ENCODE peak calls at places on chromosomes 16 and 17, in four cellular contexts. One of them, this sample, is unnamed.

GRCh38 chr17:66393038-66393437 is 90.6 kb downstream of the PRKCA start:
- DNase-seq in OCI-LY7: no peak
- DNase-seq in psoas muscle: no peak
- DNase-seq in IMR-90: no peak
- DNase-seq in this sample: no peak

GRCh38 chr17:77555741-77556291 is 402.7 kb upstream of the TNRC6C start:
- DNase-seq in IMR-90: no peak
- DNase-seq in psoas muscle: peak; percentile 61
- DNase-seq in OCI-LY7: no peak
- DNase-seq in this sample: no peak

GRCh38 chr16:53881371-53881770 is 177.4 kb downstream of the FTO start:
- DNase-seq in OCI-LY7: no peak
- DNase-seq in IMR-90: peak; percentile 82
- DNase-seq in psoas muscle: no peak
- DNase-seq in this sample: no peak

GRCh38 chr17:55285340-55286301 is 20.9 kb downstream of the HLF start:
- DNase-seq in IMR-90: peak; percentile 68
- DNase-seq in OCI-LY7: no peak
- DNase-seq in psoas muscle: peak; percentile 94
- DNase-seq in this sample: peak; percentile 89

GRCh38 chr17:72423286-72423589 is 302.4 kb downstream of the SOX9 start:
- DNase-seq in OCI-LY7: no peak
- DNase-seq in psoas muscle: no peak
- DNase-seq in IMR-90: no peak
- DNase-seq in this sample: no peak

GRCh38 chr17:50184611-50185398 is 16.6 kb downstream of the COL1A1 start:
- DNase-seq in psoas muscle: peak; percentile 64
- DNase-seq in OCI-LY7: no peak
- DNase-seq in IMR-90: peak; percentile 62
- DNase-seq in this sample: peak; percentile 77

GRCh38 chr16:80948886-80949502 is 57.7 kb downstream of the CMC2 start:
- DNase-seq in OCI-LY7: peak; percentile 58
- DNase-seq in IMR-90: peak; percentile 20
- DNase-seq in psoas muscle: peak; percentile 77
- DNase-seq in this sample: no peak

GRCh38 chr17:59332890-59333377 is 1.5 kb downstream of the YPEL2 start:
- DNase-seq in IMR-90: peak; percentile 11
- DNase-seq in psoas muscle: peak; percentile 66
- DNase-seq in OCI-LY7: no peak
- DNase-seq in this sample: peak; percentile 62

GRCh38 chr17:82943751-82944150 is 103.9 kb upstream of the ZNF750 start:
- DNase-seq in OCI-LY7: no peak
- DNase-seq in IMR-90: no peak
- DNase-seq in psoas muscle: peak; percentile 6
- DNase-seq in this sample: no peak

GRCh38 chr16:12228607-12229499 is 252.3 kb downstream of the SNX29 start:
- DNase-seq in OCI-LY7: peak; percentile 89
- DNase-seq in IMR-90: peak; percentile 71
- DNase-seq in psoas muscle: no peak
- DNase-seq in this sample: peak; percentile 13

GRCh38 chr17:80919331-80920284 is 72.0 kb upstream of the CHMP6 start:
- DNase-seq in IMR-90: no peak
- DNase-seq in OCI-LY7: no peak
- DNase-seq in psoas muscle: peak; percentile 45
- DNase-seq in this sample: no peak

DNA sequence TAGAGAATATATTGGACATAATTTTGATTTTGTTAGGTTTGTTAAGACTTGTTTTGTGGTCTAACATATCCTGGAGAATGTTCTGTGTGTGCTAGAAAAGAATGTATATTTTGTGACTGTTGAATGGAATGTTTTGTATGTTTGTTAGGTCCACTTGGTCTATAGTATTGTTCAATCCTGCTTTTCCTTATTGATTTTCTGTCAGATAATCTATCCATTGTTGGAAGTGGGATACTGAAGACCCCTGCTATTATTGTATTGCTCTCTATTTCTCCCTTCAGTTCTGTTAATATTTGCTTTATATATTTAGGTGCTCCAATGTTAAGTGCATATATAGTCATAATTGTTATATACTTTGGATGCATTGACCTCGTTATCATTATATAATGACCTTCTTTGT is 33.0 kb upstream of the NKD1 start:
- DNase-seq in OCI-LY7: no peak
- DNase-seq in psoas muscle: no peak
- DNase-seq in IMR-90: no peak
- DNase-seq in this sample: no peak
- H3K4me1 ChIP-seq in OCI-LY7: no peaks in the 10 kb centered on the region
- H3K4me1 ChIP-seq in psoas muscle: no peaks in the 10 kb centered on the region
- H3K4me1 ChIP-seq in IMR-90: no peaks in the 10 kb centered on the region
- H3K4me1 ChIP-seq in this sample: no peaks in the 10 kb centered on the region

GRCh38 chr16:69775535-69775934 is 13.4 kb downstream of the WWP2 start:
- DNase-seq in IMR-90: no peak
- DNase-seq in OCI-LY7: no peak
- DNase-seq in psoas muscle: no peak
- DNase-seq in this sample: no peak
- H3K4me1 ChIP-seq in IMR-90: peaks cover 2% of the 10 kb centered on the region
- H3K4me1 ChIP-seq in OCI-LY7: peaks cover 18% of the 10 kb centered on the region
- H3K4me1 ChIP-seq in psoas muscle: no peaks in the 10 kb centered on the region
- H3K4me1 ChIP-seq in this sample: no peaks in the 10 kb centered on the region

GRCh38 chr17:42677921-42678781 is 1.4 kb upstream of the PLEKHH3 start:
- DNase-seq in psoas muscle: peak; percentile 95
- DNase-seq in OCI-LY7: peak; percentile 90
- DNase-seq in IMR-90: peak; percentile 73
- DNase-seq in this sample: peak; percentile 76

GRCh38 chr17:42680331-42680808 is 1.3 kb downstream of the CCR10 start:
- DNase-seq in psoas muscle: peak; percentile 69
- DNase-seq in IMR-90: peak; percentile 29
- DNase-seq in OCI-LY7: peak; percentile 15
- DNase-seq in this sample: no peak

GRCh38 chr17:42677012-42677857 is 441 bp upstream of the PLEKHH3 start:
- DNase-seq in OCI-LY7: peak; percentile 100
- DNase-seq in IMR-90: peak; percentile 99
- DNase-seq in psoas muscle: peak; percentile 100
- DNase-seq in this sample: peak; percentile 100

GRCh38 chr17:42679492-42680330 is 1.9 kb downstream of the CCR10 start:
- DNase-seq in OCI-LY7: peak; percentile 78
- DNase-seq in psoas muscle: peak; percentile 92
- DNase-seq in IMR-90: peak; percentile 75
- DNase-seq in this sample: no peak

GRCh38 chr17:42679001-42679491 is 2.3 kb upstream of the PLEKHH3 start:
- DNase-seq in psoas muscle: peak; percentile 70
- DNase-seq in IMR-90: peak; percentile 39
- DNase-seq in OCI-LY7: peak; percentile 56
- DNase-seq in this sample: no peak
- H3K4me1 ChIP-seq in psoas muscle: peaks cover 53% of the 10 kb centered on the region
- H3K4me1 ChIP-seq in IMR-90: peaks cover 36% of the 10 kb centered on the region
- H3K4me1 ChIP-seq in OCI-LY7: peaks cover 64% of the 10 kb centered on the region
- H3K4me1 ChIP-seq in this sample: peaks cover 4% of the 10 kb centered on the region

DNA sequence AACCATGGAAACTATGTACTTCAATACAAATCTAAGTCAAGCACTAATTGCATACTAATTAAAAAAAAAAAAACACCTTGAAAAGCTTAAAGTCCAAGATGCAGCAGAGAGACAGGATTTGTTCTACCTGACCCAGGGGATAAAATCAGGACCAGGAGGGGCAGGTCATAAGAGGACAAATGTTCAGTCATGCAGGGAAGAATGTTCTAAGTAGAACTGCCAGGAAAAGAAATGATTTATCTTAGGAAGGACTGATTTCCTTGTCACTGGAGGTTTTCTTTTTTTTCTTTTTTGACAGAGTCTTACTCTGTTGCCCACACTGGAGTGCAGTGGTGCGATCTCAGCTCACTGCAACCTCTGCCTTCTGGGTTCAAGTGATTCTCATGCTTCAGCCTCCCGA is 9.1 kb upstream of the GHDC start:
- DNase-seq in OCI-LY7: no peak
- DNase-seq in IMR-90: no peak
- DNase-seq in psoas muscle: no peak
- DNase-seq in this sample: no peak
- H3K4me1 ChIP-seq in OCI-LY7: peaks cover 6% of the 10 kb centered on the region
- H3K4me1 ChIP-seq in IMR-90: peaks cover 1% of the 10 kb centered on the region
- H3K4me1 ChIP-seq in psoas muscle: no peaks in the 10 kb centered on the region
- H3K4me1 ChIP-seq in this sample: no peaks in the 10 kb centered on the region

DNA sequence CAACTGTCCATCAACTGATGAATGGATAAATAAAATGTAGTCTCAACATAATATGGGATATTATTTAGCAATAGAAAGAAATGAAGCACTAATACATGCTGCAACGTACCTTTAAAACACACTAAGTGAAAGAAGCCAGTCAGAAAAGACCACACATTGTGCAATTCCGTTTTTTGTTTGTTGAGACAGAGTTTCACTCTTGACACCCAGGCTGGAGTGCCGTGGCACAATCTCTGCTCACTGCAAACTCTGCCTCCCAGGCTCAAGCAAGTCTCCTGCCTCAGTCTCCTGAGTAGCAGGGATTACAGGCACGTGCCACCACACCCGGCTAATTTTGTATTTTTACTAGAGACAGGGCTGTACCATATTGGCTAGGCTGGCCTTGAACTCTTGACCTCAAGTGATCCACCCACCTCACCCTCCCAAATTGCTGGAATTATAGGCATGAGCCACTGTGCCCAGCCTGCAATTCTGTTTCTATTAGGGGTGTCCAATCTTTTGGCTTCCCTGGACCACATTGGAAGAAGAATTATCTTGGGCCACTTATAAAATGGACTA is 40.1 kb downstream of the SCNN1B start:
- DNase-seq in IMR-90: no peak
- DNase-seq in OCI-LY7: no peak
- DNase-seq in psoas muscle: no peak
- DNase-seq in this sample: no peak
- H3K4me1 ChIP-seq in IMR-90: no peaks in the 10 kb centered on the region
- H3K4me1 ChIP-seq in OCI-LY7: peaks cover 11% of the 10 kb centered on the region
- H3K4me1 ChIP-seq in psoas muscle: no peaks in the 10 kb centered on the region
- H3K4me1 ChIP-seq in this sample: no peaks in the 10 kb centered on the region

DNA sequence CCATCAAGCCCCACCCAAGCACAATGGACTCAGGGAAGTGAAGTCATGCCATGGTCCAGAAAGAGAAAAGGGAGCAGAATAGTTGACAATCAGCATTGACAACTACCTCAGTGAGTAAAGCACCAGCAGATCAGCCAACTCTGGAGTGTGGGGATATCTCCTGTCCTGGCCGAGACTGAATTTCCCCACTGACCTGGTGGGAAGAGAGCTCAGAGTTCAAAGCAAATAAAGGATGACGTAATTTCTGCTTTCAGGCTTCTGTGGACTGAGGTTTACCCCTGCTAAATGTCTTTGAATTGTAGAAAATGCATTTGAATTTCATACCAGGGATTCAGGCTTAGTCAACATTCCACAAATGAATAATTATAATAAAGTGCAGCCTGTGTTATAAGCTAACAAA is 152.9 kb downstream of the CBLN1 start:
- DNase-seq in psoas muscle: no peak
- DNase-seq in IMR-90: no peak
- DNase-seq in OCI-LY7: no peak
- DNase-seq in this sample: no peak
- H3K4me1 ChIP-seq in psoas muscle: no peaks in the 10 kb centered on the region
- H3K4me1 ChIP-seq in IMR-90: no peaks in the 10 kb centered on the region
- H3K4me1 ChIP-seq in OCI-LY7: no peaks in the 10 kb centered on the region
- H3K4me1 ChIP-seq in this sample: no peaks in the 10 kb centered on the region

This sample was measured in tibial nerve.